ENCODE peak calls at places on chromosomes 7 and 10, in six cellular contexts. T is cardiac fibroblast, P is endothelial cell of umbilical vein, B is breast epithelium, E is pancreas, Q is foreskin fibroblast. V is an unnamed sample.

GRCh38 chr10:97974108-97974507 is 56.3 kb downstream of the CRTAC1 start:
- DNase-seq in Q (no peak), T (no peak), E (no peak), B (no peak), P (no peak), V (no peak)

GRCh38 chr7:72007018-72007417 is 405.1 kb downstream of the CALN1 start:
- DNase-seq in Q (no peak), P (no peak), T (no peak), B (no peak), E (no peak), V (no peak)

GRCh38 chr10:133100706-133101463 is 13.2 kb downstream of the ADGRA1 start:
- DNase-seq in E (peak), T (no peak), B (no peak), P (no peak), Q (peak), V (no peak)

GRCh38 chr10:67629461-67629971 is 66.5 kb downstream of the CTNNA3 start:
- DNase-seq in Q (peak), B (no peak), E (no peak), T (peak), P (peak), V (no peak)

GRCh38 chr7:22364910-22365309 is 8.0 kb upstream of the RAPGEF5 start:
- DNase-seq in P (no peak), B (no peak), T (no peak), E (no peak), Q (no peak), V (no peak)

GRCh38 chr7:29749701-29750321 is 56.5 kb upstream of the WIPF3 start:
- DNase-seq in P (no peak), Q (no peak), B (no peak), E (no peak), T (no peak), V (no peak)

GRCh38 chr7:33423646-33424020 is 294.3 kb downstream of the BBS9 start:
- DNase-seq in E (no peak), B (no peak), P (peak), Q (no peak), T (peak), V (no peak)

GRCh38 chr7:34090796-34091195 is 185.5 kb downstream of the BMPER start:
- DNase-seq in B (no peak), Q (no peak), E (no peak), T (no peak), P (no peak), V (no peak)

GRCh38 chr10:42431095-42431494 is 207.3 kb downstream of the ZNF33B start:
- DNase-seq in B (no peak), E (no peak), P (no peak), Q (no peak), T (no peak), V (no peak)

GRCh38 chr7:151585744-151586424 is 66.2 kb upstream of the RHEB start:
- DNase-seq in T (no peak), Q (no peak), B (peak), P (peak), E (no peak), V (no peak)

GRCh38 chr10:86357676-86358075 is 8.9 kb downstream of the GRID1 start:
- DNase-seq in B (no peak), P (no peak), Q (no peak), E (no peak), T (no peak), V (peak)

GRCh38 chr7:103343758-103344452 is 662 bp downstream of the DNAJC2 start:
- DNase-seq in T (peak), E (no peak), B (no peak), Q (peak), P (peak), V (no peak)

GRCh38 chr7:30887464-30887872 is 24.2 kb upstream of the AQP1 start:
- DNase-seq in Q (no peak), T (no peak), P (no peak), B (no peak), E (peak), V (no peak)

GRCh38 chr10:122499491-122499941 is 38.2 kb downstream of the HTRA1 start:
- DNase-seq in B (no peak), E (no peak), Q (peak), P (no peak), T (peak), V (no peak)

GRCh38 chr10:34866848-34867247 is 51.8 kb upstream of the PARD3 start:
- DNase-seq in T (no peak), Q (no peak), E (no peak), B (no peak), P (no peak), V (no peak)

GRCh38 chr10:99551158-99551557 is 18.4 kb downstream of the NKX2-3 start:
- DNase-seq in Q (peak), E (no peak), T (peak), P (no peak), B (no peak), V (no peak)

GRCh38 chr10:116767235-116767634 is 24.9 kb upstream of the HSPA12A start:
- DNase-seq in P (no peak), T (peak), E (no peak), B (no peak), Q (peak), V (no peak)

GRCh38 chr7:127850195-127850594 is 181.0 kb downstream of the LRRC4 start:
- DNase-seq in T (no peak), P (no peak), Q (no peak), E (no peak), B (no peak), V (no peak)

DNA sequence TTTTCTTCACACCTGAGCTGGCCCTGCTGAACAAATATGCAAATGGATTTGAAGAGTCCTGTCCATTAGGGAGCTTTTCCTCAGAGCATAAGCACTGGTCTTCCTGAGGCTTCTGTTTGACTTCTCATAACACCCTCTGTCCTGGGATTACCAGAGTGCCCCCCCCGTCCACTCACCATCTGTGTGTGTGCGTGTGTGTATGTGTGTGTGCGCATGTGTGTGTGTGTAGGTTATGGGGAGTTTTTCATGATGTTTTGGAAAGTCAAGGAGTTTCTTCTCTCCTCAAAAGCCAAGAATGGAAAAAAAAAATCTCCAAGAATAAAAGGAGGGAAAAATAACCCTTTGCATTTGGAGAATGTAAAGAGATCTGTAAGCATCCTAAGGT is 57.7 kb upstream of the COMTD1 start:
- DNase-seq in Q (peak), T (no peak), B (no peak), P (no peak), E (no peak), V (no peak)
- TF ChIP-seq CTCF in Q (no peak), T (no peak), B (no peak), P (no peak), E (no peak), V (no peak)

GRCh38 chr10:3421537-3422257 is 249.1 kb upstream of the PITRM1 start:
- DNase-seq in E (no peak), T (no peak), B (no peak), P (no peak), Q (no peak), V (no peak)
- H3K4me3 ChIP-seq in E (no peak), T (no peak), B (no peak), P (no peak), Q (no peak), V (no peak)

DNA sequence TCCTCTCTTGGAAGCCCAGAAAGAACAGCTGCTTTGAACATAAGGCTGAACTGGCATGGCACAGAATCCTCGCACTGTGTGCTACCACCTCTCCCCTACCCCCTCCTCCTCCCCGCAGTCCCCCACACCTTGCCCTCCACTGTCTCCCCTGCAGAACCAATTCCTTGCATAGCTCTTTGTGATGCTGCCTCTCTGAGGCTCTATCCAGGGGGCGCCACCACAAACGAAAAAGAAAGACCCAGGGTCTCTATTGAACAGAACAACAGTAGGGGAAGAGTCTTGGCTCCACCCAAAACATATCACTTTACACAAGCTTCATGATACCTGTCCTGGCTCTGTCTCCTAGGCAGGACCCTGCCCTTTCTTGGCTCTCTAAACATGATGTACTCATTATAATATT is 26.2 kb upstream of the EBLN1 start:
- DNase-seq in Q (no peak), T (no peak), E (no peak), P (no peak), B (no peak), V (no peak)
- TF ChIP-seq CTCF in Q (peak), T (no peak), E (no peak), P (peak), B (no peak), V (no peak)

GRCh38 chr7:88757371-88757770 is 2.1 kb upstream of the ZNF804B start:
- DNase-seq in B (no peak), P (no peak), E (no peak), T (no peak), Q (no peak), V (no peak)

GRCh38 chr7:88759956-88760515 is 536 bp downstream of the ZNF804B start:
- DNase-seq in P (peak), T (no peak), B (no peak), E (no peak), Q (peak), V (no peak)

GRCh38 chr7:88759216-88759955 is at the start of gene ZNF804B:
- DNase-seq in Q (peak), P (peak), T (no peak), B (no peak), E (peak), V (peak)

GRCh38 chr7:88756806-88757205 is 2.7 kb upstream of the ZNF804B start:
- DNase-seq in Q (no peak), E (no peak), P (no peak), B (no peak), T (no peak), V (no peak)

DNA sequence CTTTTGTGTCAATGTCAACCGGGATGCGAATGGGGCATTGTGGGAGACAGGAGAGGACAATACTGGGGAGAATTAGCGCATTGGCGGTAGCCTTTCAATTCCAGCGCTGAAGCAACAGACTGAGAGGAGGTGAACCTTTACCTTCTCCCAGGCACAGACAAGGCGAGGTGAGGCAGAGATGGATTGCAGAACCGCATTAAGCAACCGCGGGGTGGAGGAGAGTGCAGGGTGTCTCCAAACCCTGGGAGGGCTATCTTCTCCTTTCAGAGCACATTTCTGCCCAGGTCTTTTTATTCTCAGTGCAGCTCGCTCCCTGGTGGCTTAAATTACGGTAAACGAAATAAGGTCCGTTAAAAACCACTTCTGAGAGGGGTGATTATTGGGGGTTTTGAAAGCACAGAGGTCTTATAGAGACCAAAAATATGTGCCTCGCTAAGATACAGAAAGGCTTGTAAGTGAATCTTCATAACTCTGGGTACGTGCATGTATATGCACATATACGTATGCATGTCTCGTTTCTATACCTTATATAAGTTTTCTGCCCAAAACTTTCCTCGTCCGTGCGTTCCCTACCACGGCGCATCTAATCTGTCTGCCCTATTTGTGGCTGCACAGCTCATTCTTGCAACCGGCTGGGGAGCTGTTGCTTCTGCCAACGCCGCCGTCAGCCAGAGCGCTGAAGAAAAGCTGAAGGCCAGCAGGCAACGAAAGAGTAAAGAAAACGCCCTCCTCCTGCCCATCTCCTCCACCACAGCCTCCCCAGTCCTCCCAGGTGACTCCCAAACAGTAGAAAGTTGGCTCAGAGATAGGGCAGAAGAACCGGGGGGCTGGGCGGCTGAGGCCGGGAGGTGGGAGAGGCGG is 915 bp upstream of the ZNF804B start:
- DNase-seq in T (no peak), Q (peak), P (peak), E (peak), B (no peak), V (no peak)
- H3K4me3 ChIP-seq in T (no peak), Q (peak), P (peak), E (peak), B (peak), V (peak)

DNA sequence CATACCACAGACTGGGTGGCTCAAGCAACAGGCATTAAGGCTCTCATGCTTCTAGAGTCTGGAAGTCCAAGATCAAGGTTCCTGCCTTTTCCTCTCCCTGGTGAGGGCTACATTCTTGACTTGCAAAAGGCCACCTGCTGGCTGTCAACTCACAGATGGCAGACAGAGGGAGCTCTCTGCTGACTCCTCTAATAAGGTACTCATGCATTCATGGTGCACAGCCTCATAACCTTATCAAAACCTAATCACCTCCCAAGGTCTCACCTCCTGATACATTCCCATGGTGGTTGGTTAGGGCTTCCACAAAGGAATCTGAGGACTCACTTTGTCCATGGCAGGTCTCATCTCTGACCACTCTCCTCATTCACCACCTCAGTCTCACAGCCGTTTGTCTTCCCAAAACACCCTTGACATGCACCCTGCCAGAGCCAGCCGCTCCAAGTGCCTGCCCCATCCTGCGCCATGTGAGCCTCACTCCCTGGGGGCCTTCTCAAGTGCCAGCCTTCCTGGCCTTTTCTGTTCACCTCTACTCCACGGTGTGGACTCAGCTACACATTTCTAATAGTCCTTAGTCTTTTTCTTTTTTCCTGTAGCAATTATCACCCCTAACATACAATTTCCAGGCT is 400.3 kb upstream of the ADARB2 start:
- DNase-seq in P (no peak), E (no peak), T (no peak), B (no peak), Q (no peak), V (no peak)
- TF ChIP-seq CTCF in P (no peak), E (peak), T (no peak), B (no peak), Q (no peak), V (no peak)

V was measured in right lobe of liver.